ENCODE peak calls at places on chromosomes 16 and 17, in four cellular contexts. One of them, this sample, is unnamed. For H3K36me3, the result is how much of the 10 kb centered on the place peaks cover.

GRCh38 chr16:11848842-11849241 is 2.5 kb downstream of the RSL1D1 start:
- DNase-seq in HCT116: no peak
- DNase-seq in right lobe of liver: no peak
- DNase-seq in neural progenitor cell: no peak
- DNase-seq in this sample: no peak

GRCh38 chr17:14203392-14203791 is 33.3 kb downstream of the CDRT15 start:
- DNase-seq in HCT116: no peak
- DNase-seq in right lobe of liver: no peak
- DNase-seq in neural progenitor cell: peak
- DNase-seq in this sample: no peak

GRCh38 chr17:7654832-7655540 is 4.3 kb downstream of the ATP1B2 start:
- DNase-seq in HCT116: no peak
- DNase-seq in right lobe of liver: no peak
- DNase-seq in neural progenitor cell: no peak
- DNase-seq in this sample: no peak

GRCh38 chr16:86966781-86967180 is 350.4 kb downstream of the C16orf95 start:
- DNase-seq in HCT116: no peak
- DNase-seq in right lobe of liver: no peak
- DNase-seq in neural progenitor cell: no peak
- DNase-seq in this sample: no peak

GRCh38 chr16:71297252-71297651 is 8.1 kb upstream of the CMTR2 start:
- DNase-seq in HCT116: no peak
- DNase-seq in right lobe of liver: no peak
- DNase-seq in neural progenitor cell: no peak
- DNase-seq in this sample: no peak

GRCh38 chr16:85798901-85799496 is 345 bp downstream of the EMC8 start:
- DNase-seq in HCT116: no peak
- DNase-seq in right lobe of liver: peak
- DNase-seq in neural progenitor cell: no peak
- DNase-seq in this sample: peak

GRCh38 chr16:5033256-5034166 is at the start of gene NAGPA:
- DNase-seq in HCT116: peak
- DNase-seq in right lobe of liver: peak
- DNase-seq in neural progenitor cell: peak
- DNase-seq in this sample: peak

GRCh38 chr16:4390266-4391260 is 18.9 kb downstream of the VASN start:
- DNase-seq in HCT116: no peak
- DNase-seq in right lobe of liver: no peak
- DNase-seq in neural progenitor cell: peak
- DNase-seq in this sample: no peak

DNA sequence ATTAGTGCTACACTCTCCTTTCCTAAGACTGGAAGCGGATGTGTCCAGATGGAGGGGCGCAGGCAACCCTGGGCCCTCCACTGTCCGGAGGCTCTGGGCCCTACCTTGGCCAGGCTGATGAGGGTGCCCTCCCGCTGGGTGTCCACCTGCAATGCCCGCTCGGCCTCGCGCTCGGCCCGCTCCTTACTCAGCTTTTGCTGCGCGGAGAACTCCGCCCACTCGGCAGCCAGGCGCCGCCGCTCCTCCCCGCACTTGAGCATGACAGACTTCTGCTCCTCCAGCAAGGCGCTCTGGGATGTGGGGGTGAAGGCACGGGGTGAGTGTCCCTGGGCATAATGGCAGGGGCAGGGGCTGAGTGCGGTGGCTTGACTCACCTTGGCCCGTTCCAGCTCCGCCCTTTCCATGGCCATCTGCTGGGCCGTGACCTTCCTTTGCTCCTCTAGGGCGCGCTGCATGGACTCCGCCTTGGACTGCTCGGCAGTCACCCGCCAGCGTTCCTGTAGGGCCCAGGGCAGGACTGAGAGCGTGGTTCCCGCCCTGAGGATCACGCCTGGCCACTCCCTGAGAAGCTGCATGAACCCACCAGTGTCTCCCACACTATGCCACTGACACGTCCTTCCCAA is 10.1 kb upstream of the MRPL38 start:
- DNase-seq in HCT116: no peak
- DNase-seq in right lobe of liver: no peak
- DNase-seq in neural progenitor cell: no peak
- DNase-seq in this sample: no peak
- TF ChIP-seq CTCF in HCT116: no peak
- TF ChIP-seq CTCF in right lobe of liver: no peak
- TF ChIP-seq CTCF in neural progenitor cell: no peak
- TF ChIP-seq CTCF in this sample: no peak

DNA sequence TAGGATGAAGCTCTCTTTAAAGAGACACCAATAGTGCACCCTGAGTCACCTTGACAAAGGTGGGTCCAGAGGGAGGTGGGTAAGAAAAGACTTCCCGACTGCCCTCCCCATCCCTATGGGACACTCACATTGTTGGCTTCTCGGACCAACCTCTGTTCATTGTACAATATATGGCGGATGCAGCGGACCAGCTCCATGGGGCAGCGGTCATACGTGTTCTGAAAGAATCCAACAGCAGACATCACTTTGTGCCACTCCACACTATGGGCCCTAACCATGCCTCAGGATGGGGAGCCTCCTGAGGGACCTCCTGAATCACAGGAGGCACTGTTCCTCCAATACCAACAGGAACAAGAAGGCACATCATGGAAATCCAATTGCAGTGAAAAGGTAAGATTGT is 30.4 kb upstream of the GHDC start:
- DNase-seq in HCT116: no peak
- DNase-seq in right lobe of liver: no peak
- DNase-seq in neural progenitor cell: no peak
- DNase-seq in this sample: no peak
- H3K36me3 ChIP-seq in HCT116: under half
- H3K36me3 ChIP-seq in right lobe of liver: under half
- H3K36me3 ChIP-seq in neural progenitor cell: under half
- H3K36me3 ChIP-seq in this sample: under half

GRCh38 chr16:29925173-29925804 is 737 bp downstream of the KCTD13 start:
- DNase-seq in HCT116: no peak
- DNase-seq in right lobe of liver: no peak
- DNase-seq in neural progenitor cell: peak
- DNase-seq in this sample: no peak
- H3K27ac ChIP-seq in HCT116: peak
- H3K27ac ChIP-seq in right lobe of liver: no peak
- H3K27ac ChIP-seq in neural progenitor cell: no peak
- H3K27ac ChIP-seq in this sample: peak

DNA sequence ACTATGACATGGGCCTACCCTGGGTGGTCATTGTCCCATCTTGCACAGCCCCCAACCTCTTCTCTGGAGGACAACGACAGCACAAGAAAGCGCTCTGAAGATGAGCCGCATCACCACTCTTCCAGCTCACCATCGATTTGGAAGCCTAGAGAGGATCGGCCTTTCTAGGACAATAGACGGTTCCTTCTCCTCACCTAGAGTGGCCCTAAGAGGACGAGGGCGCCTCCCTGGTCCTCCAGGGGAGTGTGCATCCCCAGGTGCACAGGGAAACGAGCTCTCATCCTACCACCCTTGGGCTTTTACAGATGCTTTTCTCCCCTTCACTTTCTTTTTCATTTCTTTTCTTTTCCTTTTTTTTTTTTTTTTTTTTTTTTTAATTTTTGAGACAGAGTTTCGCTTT is 20.3 kb upstream of the SLC52A1 start:
- DNase-seq in HCT116: no peak
- DNase-seq in right lobe of liver: no peak
- DNase-seq in neural progenitor cell: no peak
- DNase-seq in this sample: no peak
- TF ChIP-seq CTCF in HCT116: no peak
- TF ChIP-seq CTCF in right lobe of liver: no peak
- TF ChIP-seq CTCF in neural progenitor cell: no peak
- TF ChIP-seq CTCF in this sample: no peak

GRCh38 chr16:89793955-89794354 is 22.5 kb downstream of the FANCA start:
- DNase-seq in HCT116: no peak
- DNase-seq in right lobe of liver: no peak
- DNase-seq in neural progenitor cell: no peak
- DNase-seq in this sample: no peak

GRCh38 chr16:89796104-89796503 is 20.3 kb downstream of the FANCA start:
- DNase-seq in HCT116: no peak
- DNase-seq in right lobe of liver: no peak
- DNase-seq in neural progenitor cell: no peak
- DNase-seq in this sample: peak

GRCh38 chr16:89798832-89799370 is 17.5 kb downstream of the FANCA start:
- DNase-seq in HCT116: no peak
- DNase-seq in right lobe of liver: no peak
- DNase-seq in neural progenitor cell: no peak
- DNase-seq in this sample: peak

GRCh38 chr16:89798126-89798525 is 18.3 kb downstream of the FANCA start:
- DNase-seq in HCT116: no peak
- DNase-seq in right lobe of liver: no peak
- DNase-seq in neural progenitor cell: no peak
- DNase-seq in this sample: no peak

DNA sequence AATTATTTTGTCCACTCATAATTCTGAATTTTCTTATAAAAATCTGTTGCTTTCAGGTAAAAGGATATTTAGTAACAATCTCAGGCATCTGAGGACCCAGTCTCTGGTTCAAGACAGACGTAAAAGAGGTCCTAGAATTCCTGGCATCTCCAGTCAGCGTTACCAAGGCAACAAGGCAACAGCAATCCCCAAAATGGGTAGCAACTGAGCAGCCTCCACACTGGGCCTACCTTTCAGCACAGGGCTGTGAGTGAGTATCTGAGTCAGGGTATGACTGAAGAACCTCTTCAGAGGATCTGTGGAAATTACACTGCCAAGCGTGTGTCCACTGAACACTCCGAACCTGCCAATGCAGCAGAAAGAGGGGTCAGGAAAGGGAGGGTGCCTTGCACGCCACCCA is 20.8 kb downstream of the FANCA start:
- DNase-seq in HCT116: no peak
- DNase-seq in right lobe of liver: no peak
- DNase-seq in neural progenitor cell: no peak
- DNase-seq in this sample: no peak
- H3K36me3 ChIP-seq in HCT116: under half
- H3K36me3 ChIP-seq in right lobe of liver: under half
- H3K36me3 ChIP-seq in neural progenitor cell: under half
- H3K36me3 ChIP-seq in this sample: under half

DNA sequence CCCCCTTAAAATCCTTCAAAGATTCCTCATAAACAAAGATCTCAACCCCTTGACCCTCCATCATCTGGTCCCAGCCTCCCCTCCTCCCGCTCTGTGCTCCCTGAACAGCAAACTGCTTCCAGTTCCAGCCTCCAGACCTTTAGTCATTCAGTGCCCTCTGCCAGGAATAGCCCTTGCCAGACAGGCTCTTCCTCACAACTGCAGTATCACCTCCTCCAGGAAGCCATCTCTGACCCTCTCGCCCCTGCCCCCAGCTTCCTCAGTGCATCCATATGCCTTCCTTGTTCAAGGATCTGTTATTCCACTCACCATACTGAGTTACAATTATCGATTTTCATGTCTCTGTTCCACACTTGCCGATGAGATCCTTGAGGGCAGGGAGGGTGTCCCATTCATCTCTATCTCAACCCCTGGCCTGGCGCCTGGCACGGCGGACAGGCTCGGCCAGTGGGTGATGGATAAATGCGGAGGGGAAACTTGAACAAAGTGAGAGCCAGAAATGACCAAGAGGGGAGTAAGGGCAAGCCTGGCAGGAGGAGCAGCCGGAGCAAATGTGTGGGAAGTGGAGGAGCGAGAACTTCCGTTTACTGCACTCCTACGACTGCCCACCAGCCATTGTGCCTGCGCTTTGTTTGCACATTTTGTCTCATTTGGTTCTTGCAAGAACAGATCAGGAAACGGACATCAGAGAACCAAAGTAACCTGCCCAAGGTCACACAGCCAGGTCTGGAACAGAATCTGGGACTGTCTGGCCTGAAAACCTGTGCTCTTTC is 2.0 kb upstream of the NXPH3 start:
- DNase-seq in HCT116: no peak
- DNase-seq in right lobe of liver: no peak
- DNase-seq in neural progenitor cell: no peak
- DNase-seq in this sample: no peak
- H3K27ac ChIP-seq in HCT116: no peak
- H3K27ac ChIP-seq in right lobe of liver: no peak
- H3K27ac ChIP-seq in neural progenitor cell: no peak
- H3K27ac ChIP-seq in this sample: peak

GRCh38 chr17:1641065-1641403 is 4.5 kb downstream of the SCARF1 start:
- DNase-seq in HCT116: no peak
- DNase-seq in right lobe of liver: no peak
- DNase-seq in neural progenitor cell: no peak
- DNase-seq in this sample: no peak
- TF ChIP-seq CTCF in HCT116: no peak
- TF ChIP-seq CTCF in right lobe of liver: no peak
- TF ChIP-seq CTCF in neural progenitor cell: no peak
- TF ChIP-seq CTCF in this sample: no peak

DNA sequence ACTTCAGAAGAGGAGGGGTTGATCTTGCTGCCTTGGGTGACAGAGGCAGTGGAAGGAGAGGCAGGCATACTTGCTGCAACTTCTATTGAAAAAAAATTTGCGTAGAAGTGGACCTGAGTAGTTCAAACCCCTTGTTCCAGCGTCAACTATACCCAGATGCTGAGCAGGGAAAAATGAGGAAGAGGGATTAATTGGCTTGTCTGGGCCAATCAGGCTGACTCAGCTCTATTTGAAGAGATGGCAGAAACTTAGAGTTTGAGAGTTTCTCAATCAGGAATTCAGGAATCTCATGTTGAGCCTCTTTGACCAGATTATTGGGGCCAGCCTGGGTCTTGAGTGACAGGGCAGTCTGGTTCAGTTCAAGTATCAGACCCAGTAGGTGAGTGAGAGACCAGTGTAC is 17.6 kb downstream of the CASC3 start:
- DNase-seq in HCT116: no peak
- DNase-seq in right lobe of liver: no peak
- DNase-seq in neural progenitor cell: no peak
- DNase-seq in this sample: no peak
- H3K36me3 ChIP-seq in HCT116: under half
- H3K36me3 ChIP-seq in right lobe of liver: under half
- H3K36me3 ChIP-seq in neural progenitor cell: under half
- H3K36me3 ChIP-seq in this sample: under half

GRCh38 chr17:73007447-73007846 is 85.0 kb downstream of the SLC39A11 start:
- DNase-seq in HCT116: no peak
- DNase-seq in right lobe of liver: no peak
- DNase-seq in neural progenitor cell: no peak
- DNase-seq in this sample: no peak

GRCh38 chr17:73013299-73013698 is 79.2 kb downstream of the SLC39A11 start:
- DNase-seq in HCT116: no peak
- DNase-seq in right lobe of liver: no peak
- DNase-seq in neural progenitor cell: no peak
- DNase-seq in this sample: no peak

GRCh38 chr17:73010414-73010813 is 82.1 kb downstream of the SLC39A11 start:
- DNase-seq in HCT116: no peak
- DNase-seq in right lobe of liver: no peak
- DNase-seq in neural progenitor cell: no peak
- DNase-seq in this sample: no peak

GRCh38 chr17:73013816-73014663 is 78.4 kb downstream of the SLC39A11 start:
- DNase-seq in HCT116: peak
- DNase-seq in right lobe of liver: no peak
- DNase-seq in neural progenitor cell: peak
- DNase-seq in this sample: no peak

GRCh38 chr17:73011016-73011486 is 81.4 kb downstream of the SLC39A11 start:
- DNase-seq in HCT116: no peak
- DNase-seq in right lobe of liver: no peak
- DNase-seq in neural progenitor cell: no peak
- DNase-seq in this sample: no peak
- H3K27ac ChIP-seq in HCT116: no peak
- H3K27ac ChIP-seq in right lobe of liver: no peak
- H3K27ac ChIP-seq in neural progenitor cell: no peak
- H3K27ac ChIP-seq in this sample: no peak

This sample was measured in heart left ventricle.